ENCODE peak calls at places on chromosomes 1 and 21, in five cellular contexts. A, O, Q, U and T are unnamed samples. For H3K27me3, the result is how much of the 10 kb centered on the place peaks cover.

GRCh38 chr1:209048961-209049669 is 534.4 kb upstream of the CAMK1G start:
- DNase-seq in U (no peak), O (no peak), A (no peak), Q (no peak), T (no peak)

GRCh38 chr1:211066781-211067384 is 67.1 kb downstream of the KCNH1 start:
- DNase-seq in Q (no peak), O (no peak), A (no peak), U (no peak), T (no peak)

GRCh38 chr1:42037586-42037985 is 115.6 kb upstream of the GUCA2B start:
- DNase-seq in A (no peak), U (no peak), O (no peak), Q (no peak), T (no peak)

GRCh38 chr1:50742523-50742922 is 217.5 kb downstream of the FAF1 start:
- DNase-seq in U (no peak), A (no peak), O (no peak), Q (no peak), T (no peak)

GRCh38 chr1:75430526-75430925 is 180.4 kb downstream of the SLC44A5 start:
- DNase-seq in A (no peak), O (no peak), U (no peak), Q (no peak), T (no peak)

GRCh38 chr1:230937370-230937769 is 41.3 kb downstream of the TTC13 start:
- DNase-seq in Q (no peak), O (no peak), U (no peak), A (no peak), T (no peak)

GRCh38 chr1:94951056-94951455 is 24.1 kb upstream of the CNN3 start:
- DNase-seq in A (no peak), U (no peak), Q (no peak), O (no peak), T (no peak)

GRCh38 chr1:111841189-111841588 is 85.5 kb downstream of the DDX20 start:
- DNase-seq in U (no peak), A (peak), Q (no peak), O (no peak), T (no peak)

GRCh38 chr1:9476790-9477463 is 62.3 kb upstream of the SLC25A33 start:
- DNase-seq in Q (no peak), A (no peak), U (no peak), O (no peak), T (no peak)

GRCh38 chr21:42746240-42746592 is 92.8 kb downstream of the PDE9A start:
- DNase-seq in A (no peak), U (no peak), O (no peak), Q (peak), T (no peak)

GRCh38 chr1:11215018-11216005 is 26.2 kb downstream of the ANGPTL7 start:
- DNase-seq in U (no peak), O (no peak), Q (no peak), A (no peak), T (no peak)

GRCh38 chr1:11207898-11208611 is 18.9 kb downstream of the ANGPTL7 start:
- DNase-seq in A (peak), U (no peak), O (peak), Q (no peak), T (no peak)

GRCh38 chr1:11216074-11216473 is 26.9 kb downstream of the ANGPTL7 start:
- DNase-seq in A (no peak), O (no peak), Q (no peak), U (no peak), T (no peak)

GRCh38 chr1:11211461-11211860 is 22.3 kb downstream of the ANGPTL7 start:
- DNase-seq in O (no peak), U (no peak), A (no peak), Q (no peak), T (no peak)

GRCh38 chr1:11211925-11212587 is 22.9 kb downstream of the ANGPTL7 start:
- DNase-seq in O (no peak), U (no peak), A (no peak), Q (no peak), T (no peak)
- H3K27ac ChIP-seq in O (no peak), U (no peak), A (no peak), Q (no peak), T (no peak)

DNA sequence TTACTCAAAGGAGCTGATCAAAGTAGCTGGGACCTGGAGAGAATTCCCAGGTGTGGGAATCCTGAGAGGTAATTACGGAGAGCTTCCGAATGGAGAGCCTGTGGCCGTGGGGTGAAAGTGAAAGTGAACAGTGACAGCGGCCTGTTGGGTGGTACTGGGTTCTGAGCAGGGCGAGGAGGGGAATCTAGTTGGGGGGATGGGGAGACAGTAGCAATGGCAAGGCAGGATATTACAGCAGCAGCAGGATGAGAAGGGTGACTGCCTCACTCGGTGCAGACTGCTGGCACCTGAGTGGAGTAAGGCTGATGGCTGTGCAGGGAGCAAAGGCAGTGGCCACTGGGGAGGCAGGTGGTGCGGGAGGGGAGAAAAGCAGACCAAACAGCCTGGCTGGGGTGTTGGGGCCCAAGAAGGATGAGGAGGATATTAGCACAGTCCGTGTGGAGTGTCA is 70.3 kb upstream of the PRDX6 start:
- DNase-seq in A (no peak), U (no peak), Q (no peak), O (no peak), T (no peak)
- H3K4me3 ChIP-seq in A (no peak), U (no peak), Q (peak), O (no peak), T (no peak)

GRCh38 chr21:41349607-41350390 is 12.0 kb upstream of the MX2 start:
- DNase-seq in A (no peak), U (no peak), O (no peak), Q (no peak), T (no peak)

GRCh38 chr21:41346758-41347157 is 15.1 kb upstream of the MX2 start:
- DNase-seq in Q (no peak), A (no peak), O (no peak), U (no peak), T (no peak)

GRCh38 chr21:41345934-41346685 is 15.7 kb upstream of the MX2 start:
- DNase-seq in Q (no peak), O (no peak), U (no peak), A (peak), T (no peak)

GRCh38 chr21:41348434-41348833 is 13.4 kb upstream of the MX2 start:
- DNase-seq in Q (no peak), O (no peak), A (peak), U (no peak), T (no peak)

DNA sequence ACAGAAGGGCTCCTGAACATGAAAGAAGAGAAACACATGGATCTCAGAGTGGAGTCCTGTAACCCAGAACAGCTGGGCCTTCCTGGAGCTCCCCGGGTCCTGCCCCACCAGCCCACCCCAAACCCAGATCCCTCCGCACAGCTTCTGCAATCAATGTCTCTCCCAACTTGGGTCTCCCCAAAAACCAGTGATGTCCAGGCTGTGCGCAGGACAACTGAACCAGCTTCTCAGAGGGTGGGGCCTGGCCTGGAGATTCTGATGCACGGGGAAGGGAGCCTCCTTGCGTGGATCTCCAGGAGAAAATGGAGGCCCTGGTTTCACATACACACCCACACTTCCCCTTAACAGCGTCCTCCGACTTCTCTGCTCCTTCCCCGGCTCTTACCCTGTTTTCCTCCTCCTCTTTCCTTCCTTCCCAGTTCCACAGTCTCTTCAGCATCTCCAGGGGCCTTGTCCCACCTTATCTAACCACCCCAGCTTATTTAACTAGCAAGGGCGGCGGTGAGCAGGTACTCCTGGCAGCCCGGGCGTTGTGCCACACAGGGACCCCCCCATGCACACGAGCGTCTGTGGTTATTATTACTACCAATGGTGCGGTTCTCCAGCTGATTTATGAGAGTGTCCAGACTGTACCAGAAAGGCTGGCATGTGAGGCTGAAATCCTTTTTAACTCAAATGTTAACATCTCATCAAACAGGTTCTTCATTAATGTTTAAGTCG is 11.2 kb upstream of the MX2 start:
- DNase-seq in A (no peak), O (no peak), Q (no peak), U (no peak), T (no peak)
- H3K27me3 ChIP-seq in A (under half), O (under half), Q (under half), U (under half), T (under half)

GRCh38 chr1:54360165-54361005 is 45.8 kb downstream of the SSBP3 start:
- DNase-seq in U (no peak), Q (no peak), O (no peak), A (no peak), T (no peak)

GRCh38 chr1:54358503-54359168 is 47.6 kb downstream of the SSBP3 start:
- DNase-seq in U (no peak), A (no peak), Q (no peak), O (no peak), T (no peak)

GRCh38 chr1:54357967-54358366 is 48.2 kb downstream of the SSBP3 start:
- DNase-seq in A (no peak), O (no peak), Q (no peak), U (no peak), T (no peak)

GRCh38 chr1:54361342-54361741 is 44.9 kb downstream of the SSBP3 start:
- DNase-seq in O (peak), A (no peak), Q (no peak), U (no peak), T (no peak)

GRCh38 chr1:54359393-54360162 is 46.6 kb downstream of the SSBP3 start:
- DNase-seq in A (no peak), Q (no peak), U (no peak), O (no peak), T (no peak)
- H3K27ac ChIP-seq in A (peak), Q (no peak), U (no peak), O (no peak), T (no peak)

DNA sequence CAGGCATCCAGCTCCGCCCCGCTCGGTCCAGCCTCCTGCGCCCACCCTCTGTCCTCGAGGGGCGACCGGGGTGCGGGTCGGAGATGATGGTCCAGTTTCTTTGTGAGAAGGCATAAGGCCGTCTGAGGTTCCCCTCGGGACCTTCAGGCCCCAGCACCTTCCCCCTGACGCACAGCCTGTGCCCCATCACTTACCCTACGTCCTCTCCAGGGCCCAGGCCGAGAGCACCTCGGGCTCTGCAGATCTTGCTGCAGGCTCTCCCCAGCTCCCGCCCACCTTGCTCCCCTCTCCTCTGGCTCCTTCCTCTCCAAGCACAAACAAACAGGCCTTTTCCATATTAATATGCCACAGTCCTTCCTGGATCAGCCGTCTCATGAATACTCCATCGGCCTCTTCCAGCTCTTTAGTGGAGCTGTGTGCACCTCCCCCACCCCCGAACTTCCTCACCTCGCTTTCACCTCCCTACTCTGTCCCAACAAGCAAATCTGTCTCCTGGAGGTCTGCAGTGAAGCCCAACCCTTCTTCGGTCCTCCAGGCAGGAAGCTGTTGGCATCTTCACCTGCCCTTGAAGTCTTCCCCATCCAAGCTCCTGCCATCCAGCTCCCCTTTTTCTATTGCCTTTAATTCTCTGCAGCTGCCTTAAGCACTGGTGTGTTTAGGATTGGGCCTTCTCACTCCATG is 448 bp upstream of the COL9A2 start:
- DNase-seq in U (no peak), Q (no peak), O (no peak), A (no peak), T (no peak)
- H3K4me3 ChIP-seq in U (peak), Q (peak), O (no peak), A (peak), T (no peak)

DNA sequence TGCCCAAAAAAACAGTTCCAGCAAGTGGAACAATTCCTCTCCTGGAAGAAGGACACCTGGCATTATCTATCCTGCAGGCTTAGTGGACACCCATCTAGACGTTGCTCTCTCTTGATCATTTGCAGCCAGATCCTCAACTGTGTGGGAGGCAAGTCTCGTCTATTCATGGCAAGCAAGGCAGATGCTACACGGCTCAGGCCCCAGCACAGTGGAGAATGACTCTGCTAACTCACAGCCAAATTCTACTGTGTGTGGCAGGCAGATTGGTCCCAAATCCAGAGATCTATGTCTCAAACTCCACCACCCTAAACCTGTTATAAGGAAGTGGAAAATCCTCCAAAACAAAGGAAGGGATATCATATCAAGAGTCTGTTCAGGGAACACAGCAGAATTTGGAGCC is 7.0 kb downstream of the TNNT2 start:
- DNase-seq in O (no peak), A (no peak), Q (no peak), U (no peak), T (no peak)
- H3K27me3 ChIP-seq in O (under half), A (under half), Q (under half), U (half or more), T (half or more)

GRCh38 chr1:206514821-206515387 is 7.6 kb downstream of the RASSF5 start:
- DNase-seq in Q (no peak), A (no peak), O (no peak), U (no peak), T (no peak)
- H3K27ac ChIP-seq in Q (no peak), A (no peak), O (no peak), U (peak), T (no peak)

GRCh38 chr1:215479567-215479966 is 87.5 kb upstream of the KCTD3 start:
- DNase-seq in A (no peak), Q (no peak), O (no peak), U (no peak), T (no peak)
- H3K4me3 ChIP-seq in A (no peak), Q (no peak), O (no peak), U (no peak), T (no peak)